ENCODE peak calls at places on chromosomes 11 and 22, in four cellular contexts. V is GM20000, R is Caco-2, A is endothelial cell. E is an unnamed sample.

GRCh38 chr22:49550766-49551362 is 276.8 kb downstream of the BRD1 start:
- DNase-seq in V (no peak), R (no peak), A (no peak), E (no peak)

GRCh38 chr22:23219787-23220484 is 39.6 kb downstream of the BCR start:
- DNase-seq in V (peak; percentile 58), R (no peak), A (no peak), E (peak; percentile 70)

GRCh38 chr11:85801527-85801926 is 9.4 kb downstream of the SYTL2 start:
- DNase-seq in V (no peak), R (peak; percentile 55), A (no peak), E (no peak)

GRCh38 chr11:88827018-88827676 is 238.6 kb downstream of the GRM5 start:
- DNase-seq in V (no peak), R (no peak), A (no peak), E (no peak)

GRCh38 chr11:118295834-118296454 is 8.6 kb upstream of the CD3E start:
- DNase-seq in V (no peak), R (peak; percentile 69), A (no peak), E (peak; percentile 41)

GRCh38 chr22:49845666-49846459 is 7.8 kb upstream of the ZBED4 start:
- DNase-seq in V (no peak), R (no peak), A (no peak), E (no peak)

GRCh38 chr22:23840026-23840425 is 1.2 kb upstream of the DERL3 start:
- DNase-seq in V (no peak), R (no peak), A (no peak), E (no peak)

GRCh38 chr22:22877523-22878210 is 9.9 kb upstream of the IGLL5 start:
- DNase-seq in V (peak; percentile 56), R (peak; percentile 77), A (peak; percentile 85), E (peak; percentile 57)

GRCh38 chr22:24697671-24698082 is 76.8 kb downstream of the PIWIL3 start:
- DNase-seq in V (peak; percentile 1), R (no peak), A (no peak), E (no peak)

GRCh38 chr11:1251236-1251770 is 28.4 kb downstream of the MUC5B start:
- DNase-seq in V (no peak), R (no peak), A (no peak), E (no peak)

GRCh38 chr22:24834845-24835570 is 29.0 kb downstream of the SGSM1 start:
- DNase-seq in V (no peak), R (peak; percentile 52), A (peak; percentile 40), E (no peak)

GRCh38 chr22:28002863-28003565 is 84.0 kb upstream of the PITPNB start:
- DNase-seq in V (no peak), R (no peak), A (no peak), E (no peak)

GRCh38 chr11:9821008-9821752 is 157.3 kb downstream of the SWAP70 start:
- DNase-seq in V (no peak), R (no peak), A (no peak), E (no peak)

GRCh38 chr22:49986325-49986724 is 25.8 kb downstream of the PIM3 start:
- DNase-seq in V (no peak), R (no peak), A (no peak), E (no peak)

GRCh38 chr11:12404461-12404860 is 27.1 kb downstream of the PARVA start:
- DNase-seq in V (no peak), R (no peak), A (no peak), E (no peak)

GRCh38 chr11:102138223-102138622 is 28.0 kb downstream of the YAP1 start:
- DNase-seq in V (no peak), R (no peak), A (no peak), E (no peak)

GRCh38 chr11:16846305-16846704 is 107.9 kb downstream of the C11orf58 start:
- DNase-seq in V (no peak), R (no peak), A (no peak), E (no peak)

GRCh38 chr11:40816976-40817375 is 642.5 kb downstream of the LRRC4C start:
- DNase-seq in V (no peak), R (no peak), A (no peak), E (no peak)

GRCh38 chr11:60860943-60861342 is 5.2 kb upstream of the PTGDR2 start:
- DNase-seq in V (no peak), R (no peak), A (no peak), E (no peak)

GRCh38 chr11:82676483-82677094 is 57.1 kb downstream of the FAM181B start:
- DNase-seq in V (no peak), R (no peak), A (no peak), E (no peak)

GRCh38 chr11:25981998-25982397 is 349.9 kb upstream of the ANO3 start:
- DNase-seq in V (peak; percentile 22), R (peak; percentile 59), A (peak; percentile 37), E (peak; percentile 8)

GRCh38 chr22:20651286-20651685 is 122.6 kb upstream of the SERPIND1 start:
- DNase-seq in V (no peak), R (no peak), A (peak; percentile 1), E (no peak)

GRCh38 chr11:121839821-121840220 is 276.2 kb downstream of the BLID start:
- DNase-seq in V (no peak), R (no peak), A (no peak), E (no peak)

GRCh38 chr22:36244522-36245391 is 5.4 kb upstream of the APOL2 start:
- DNase-seq in V (no peak), R (no peak), A (no peak), E (no peak)

GRCh38 chr11:75874942-75875341 is 59.9 kb downstream of the UVRAG start:
- DNase-seq in V (no peak), R (no peak), A (no peak), E (no peak)
- TF ChIP-seq CTCF in V (no peak), R (no peak), A (no peak), E (no peak)

GRCh38 chr11:36475192-36475591 is 34.9 kb downstream of the TRAF6 start:
- DNase-seq in V (no peak), R (no peak), A (no peak), E (no peak)

GRCh38 chr11:36485296-36485870 is 24.7 kb downstream of the TRAF6 start:
- DNase-seq in V (no peak), R (no peak), A (no peak), E (no peak)

GRCh38 chr11:36478700-36479329 is 31.3 kb downstream of the TRAF6 start:
- DNase-seq in V (no peak), R (peak; percentile 57), A (peak; percentile 33), E (peak; percentile 30)

GRCh38 chr11:36480833-36481232 is 29.2 kb downstream of the TRAF6 start:
- DNase-seq in V (no peak), R (no peak), A (no peak), E (no peak)
- TF ChIP-seq CTCF in V (no peak), R (no peak), A (no peak), E (no peak)

GRCh38 chr11:45022294-45023064 is 71.8 kb upstream of the TP53I11 start:
- DNase-seq in V (no peak), R (no peak), A (no peak), E (no peak)
- TF ChIP-seq CTCF in V (no peak), R (no peak), A (no peak), E (no peak)

GRCh38 chr22:46390105-46390651 is 54.7 kb downstream of the TRMU start:
- DNase-seq in V (no peak), R (no peak), A (no peak), E (no peak)

GRCh38 chr22:46389081-46389480 is 53.6 kb downstream of the TRMU start:
- DNase-seq in V (no peak), R (no peak), A (no peak), E (no peak)

GRCh38 chr22:46392137-46392844 is 56.8 kb downstream of the TRMU start:
- DNase-seq in V (no peak), R (no peak), A (no peak), E (no peak)

GRCh38 chr22:46391486-46392136 is 56.1 kb downstream of the TRMU start:
- DNase-seq in V (no peak), R (no peak), A (no peak), E (no peak)

GRCh38 chr22:46390652-46391301 is 55.3 kb downstream of the TRMU start:
- DNase-seq in V (no peak), R (peak; percentile 39), A (no peak), E (no peak)
- TF ChIP-seq CTCF in V (no peak), R (peak; percentile 16), A (no peak), E (no peak)

GRCh38 chr22:39384750-39385480 is 14.7 kb upstream of the TAB1 start:
- DNase-seq in V (no peak), R (no peak), A (peak; percentile 50), E (no peak)
- TF ChIP-seq CTCF in V (no peak), R (peak; percentile 43), A (peak; percentile 26), E (peak; percentile 9)

GRCh38 chr11:65744699-65745042 is 24.1 kb upstream of the RNASEH2C start:
- DNase-seq in V (no peak), R (no peak), A (no peak), E (no peak)

GRCh38 chr11:65742353-65742752 is 21.8 kb upstream of the RNASEH2C start:
- DNase-seq in V (no peak), R (no peak), A (no peak), E (no peak)

GRCh38 chr11:65745049-65745448 is 24.5 kb upstream of the RNASEH2C start:
- DNase-seq in V (no peak), R (no peak), A (no peak), E (no peak)

GRCh38 chr11:65741185-65741584 is 20.6 kb upstream of the RNASEH2C start:
- DNase-seq in V (no peak), R (no peak), A (no peak), E (no peak)

GRCh38 chr11:65743928-65744698 is 23.5 kb upstream of the RNASEH2C start:
- DNase-seq in V (no peak), R (peak; percentile 70), A (peak; percentile 6), E (no peak)
- TF ChIP-seq CTCF in V (no peak), R (peak; percentile 66), A (no peak), E (no peak)

GRCh38 chr11:22666700-22667439 is 459 bp downstream of the GAS2 start:
- DNase-seq in V (peak; percentile 65), R (peak; percentile 73), A (peak; percentile 55), E (peak; percentile 70)

GRCh38 chr11:22671751-22672150 is 5.3 kb downstream of the GAS2 start:
- DNase-seq in V (no peak), R (no peak), A (no peak), E (no peak)

GRCh38 chr11:22669368-22669767 is 3.0 kb downstream of the GAS2 start:
- DNase-seq in V (no peak), R (no peak), A (no peak), E (no peak)

GRCh38 chr11:22668005-22668796 is 1.8 kb downstream of the GAS2 start:
- DNase-seq in V (no peak), R (no peak), A (no peak), E (no peak)

DNA sequence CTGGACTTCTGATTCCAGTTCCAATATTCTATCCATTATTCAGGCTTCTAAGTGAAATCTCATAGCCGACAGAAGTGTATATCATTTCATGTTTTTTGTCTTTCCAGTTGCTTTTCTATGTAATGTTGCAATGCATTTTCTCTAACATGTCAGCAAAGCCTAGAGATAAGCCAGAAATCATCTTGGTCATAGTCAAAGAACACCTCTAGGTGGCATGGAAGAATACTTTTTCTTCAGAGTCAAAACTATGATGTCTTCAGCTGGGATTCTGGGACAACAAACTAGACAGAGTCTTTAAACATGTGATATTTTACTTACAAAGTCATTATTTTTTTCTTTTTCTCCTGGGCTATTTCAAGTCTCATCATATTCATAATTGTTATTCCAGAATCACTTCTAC is 4.4 kb downstream of the GAS2 start:
- DNase-seq in V (peak; percentile 42), R (peak; percentile 52), A (no peak), E (no peak)
- TF ChIP-seq CTCF in V (peak; percentile 41), R (peak; percentile 55), A (no peak), E (peak; percentile 37)

GRCh38 chr11:43503417-43503816 is 144.7 kb downstream of the TTC17 start:
- DNase-seq in V (no peak), R (no peak), A (no peak), E (no peak)
- TF ChIP-seq CTCF in V (no peak), R (no peak), A (no peak), E (no peak)